ENCODE peak calls at places on chromosomes 2 and 18, in nine cellular contexts. E is HepG2, Q is suprapubic skin, Y is endothelial cell of umbilical vein, J is stomach, V is HCT116, S is GM12878, F is GM23338, B is upper lobe of left lung. U is an unnamed sample.

GRCh38 chr2:16666453-16666801 is 793 bp upstream of the CYRIA start:
- DNase-seq in E (no peak), Q (no peak), Y (peak; percentile 96), J (no peak), V (no peak), S (no peak), F (peak; percentile 58), B (no peak), U (no peak)

GRCh38 chr2:33496150-33496549 is 19.7 kb downstream of the RASGRP3 start:
- DNase-seq in E (no peak), Q (no peak), Y (peak; percentile 56), J (no peak), V (no peak), S (no peak), F (no peak), B (no peak), U (no peak)

GRCh38 chr2:231930601-231931281 is 4.5 kb upstream of the NPPC start:
- DNase-seq in E (no peak), Q (peak; percentile 63), Y (no peak), J (peak; percentile 16), V (no peak), S (no peak), F (no peak), B (no peak), U (no peak)

GRCh38 chr2:234580686-234581085 is 83.8 kb upstream of the ARL4C start:
- DNase-seq in E (no peak), Q (no peak), Y (no peak), J (no peak), V (no peak), S (no peak), F (no peak), B (no peak), U (no peak)

GRCh38 chr2:168456526-168457176 is 579 bp downstream of the CERS6 start:
- DNase-seq in E (peak; percentile 40), Q (no peak), Y (no peak), J (peak; percentile 49), V (no peak), S (no peak), F (peak; percentile 67), B (peak; percentile 51), U (peak; percentile 45)

GRCh38 chr2:219090436-219090835 is 29.7 kb upstream of the IHH start:
- DNase-seq in E (no peak), Q (no peak), Y (no peak), J (no peak), V (no peak), S (no peak), F (no peak), B (no peak), U (no peak)

GRCh38 chr2:229133155-229133772 is 137.8 kb downstream of the PID1 start:
- DNase-seq in E (peak; percentile 18), Q (no peak), Y (no peak), J (no peak), V (peak; percentile 50), S (no peak), F (peak; percentile 64), B (no peak), U (peak; percentile 26)

GRCh38 chr2:111653103-111653624 is 230.8 kb downstream of the ANAPC1 start:
- DNase-seq in E (no peak), Q (no peak), Y (no peak), J (no peak), V (no peak), S (no peak), F (no peak), B (no peak), U (no peak)

GRCh38 chr2:32135409-32135808 is 30.3 kb upstream of the SLC30A6 start:
- DNase-seq in E (peak; percentile 68), Q (no peak), Y (peak; percentile 69), J (no peak), V (peak; percentile 79), S (no peak), F (peak; percentile 65), B (no peak), U (peak; percentile 28)

GRCh38 chr2:2901384-2902345 is 476.0 kb downstream of the EIPR1 start:
- DNase-seq in E (peak; percentile 72), Q (no peak), Y (no peak), J (no peak), V (no peak), S (peak; percentile 56), F (no peak), B (no peak), U (no peak)

GRCh38 chr2:23691576-23691975 is 235.3 kb downstream of the ATAD2B start:
- DNase-seq in E (no peak), Q (no peak), Y (no peak), J (no peak), V (no peak), S (no peak), F (no peak), B (no peak), U (no peak)

GRCh38 chr18:61606068-61606660 is 272.9 kb downstream of the CDH20 start:
- DNase-seq in E (no peak), Q (peak; percentile 80), Y (no peak), J (no peak), V (no peak), S (no peak), F (peak; percentile 74), B (peak; percentile 23), U (no peak)

GRCh38 chr2:223465793-223466192 is 136.4 kb downstream of the SCG2 start:
- DNase-seq in E (no peak), Q (peak; percentile 85), Y (peak; percentile 84), J (peak; percentile 29), V (no peak), S (no peak), F (no peak), B (peak; percentile 81), U (peak; percentile 48)

GRCh38 chr2:109176928-109177327 is 47.9 kb downstream of the SH3RF3 start:
- DNase-seq in E (no peak), Q (no peak), Y (peak; percentile 74), J (no peak), V (no peak), S (no peak), F (no peak), B (no peak), U (no peak)

GRCh38 chr2:234165421-234165820 is 114.9 kb downstream of the SPP2 start:
- DNase-seq in E (no peak), Q (no peak), Y (no peak), J (no peak), V (no peak), S (no peak), F (no peak), B (no peak), U (no peak)

GRCh38 chr2:62587616-62588015 is 81.6 kb upstream of the TMEM17 start:
- DNase-seq in E (no peak), Q (no peak), Y (no peak), J (no peak), V (no peak), S (no peak), F (no peak), B (no peak), U (no peak)

GRCh38 chr2:233834378-233834777 is 20.0 kb downstream of the HJURP start:
- DNase-seq in E (no peak), Q (no peak), Y (no peak), J (no peak), V (no peak), S (no peak), F (no peak), B (no peak), U (no peak)

GRCh38 chr2:54709341-54709809 is 14.1 kb upstream of the EML6 start:
- DNase-seq in E (no peak), Q (peak; percentile 79), Y (peak; percentile 7), J (peak; percentile 68), V (no peak), S (no peak), F (peak; percentile 51), B (peak; percentile 57), U (peak; percentile 69)

GRCh38 chr2:183034806-183035205 is 3.5 kb downstream of the NCKAP1 start:
- DNase-seq in E (no peak), Q (no peak), Y (no peak), J (no peak), V (no peak), S (no peak), F (peak; percentile 48), B (no peak), U (no peak)

GRCh38 chr2:64637931-64638330 is 15.8 kb downstream of the SERTAD2 start:
- DNase-seq in E (no peak), Q (no peak), Y (no peak), J (no peak), V (no peak), S (no peak), F (no peak), B (no peak), U (no peak)

DNA sequence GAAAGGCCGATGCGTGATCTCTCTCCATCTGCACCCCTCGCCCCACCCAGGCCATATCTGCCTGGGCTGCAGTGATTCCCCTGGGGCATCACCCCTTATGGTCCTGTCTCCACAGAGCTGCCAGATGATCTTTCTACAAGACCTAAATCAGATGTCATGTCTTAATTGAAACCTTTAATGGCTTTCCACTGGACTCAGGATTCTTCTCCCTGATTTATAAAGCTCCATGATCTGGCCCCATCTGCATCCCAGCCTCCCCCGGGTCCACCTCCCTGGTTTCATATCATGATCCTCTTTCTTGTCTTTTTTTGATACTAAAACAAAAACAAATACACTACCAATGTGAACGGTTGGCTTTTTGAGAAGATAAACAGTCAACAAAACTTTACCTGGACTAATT is 132.4 kb upstream of the SNTG2 start:
- DNase-seq in E (no peak), Q (no peak), Y (no peak), J (no peak), V (no peak), S (no peak), F (no peak), B (no peak), U (no peak)
- H3K4me1 ChIP-seq in E (no peaks in the 10 kb centered on the region), Q (no peaks in the 10 kb centered on the region), Y (no peaks in the 10 kb centered on the region), J (no peaks in the 10 kb centered on the region), V (no peaks in the 10 kb centered on the region), S (no peaks in the 10 kb centered on the region), F (no peaks in the 10 kb centered on the region), B (no peaks in the 10 kb centered on the region), U (no peaks in the 10 kb centered on the region)

GRCh38 chr18:49967171-49967570 is 153.8 kb upstream of the ACAA2 start:
- DNase-seq in E (peak; percentile 93), Q (no peak), Y (no peak), J (no peak), V (peak; percentile 56), S (peak; percentile 53), F (no peak), B (no peak), U (no peak)
- H3K27ac ChIP-seq in E (peak overlapping the region; percentile 76), Q (no peak overlapping the region), Y (no peak overlapping the region), J (no peak overlapping the region), V (no peak overlapping the region), S (no peak overlapping the region), F (no peak overlapping the region), B (no peak overlapping the region), U (peak overlapping the region; percentile 85)

GRCh38 chr2:207227062-207227748 is 61.5 kb upstream of the KLF7 start:
- DNase-seq in E (no peak), Q (no peak), Y (no peak), J (no peak), V (no peak), S (no peak), F (peak; percentile 87), B (peak; percentile 31), U (peak; percentile 10)
- TF ChIP-seq POLR2AphosphoS5 in E (no peak), Q (no peak), Y (no peak), J (no peak), V (no peak), S (no peak), F (peak; percentile 23), B (no peak), U (no peak)

DNA sequence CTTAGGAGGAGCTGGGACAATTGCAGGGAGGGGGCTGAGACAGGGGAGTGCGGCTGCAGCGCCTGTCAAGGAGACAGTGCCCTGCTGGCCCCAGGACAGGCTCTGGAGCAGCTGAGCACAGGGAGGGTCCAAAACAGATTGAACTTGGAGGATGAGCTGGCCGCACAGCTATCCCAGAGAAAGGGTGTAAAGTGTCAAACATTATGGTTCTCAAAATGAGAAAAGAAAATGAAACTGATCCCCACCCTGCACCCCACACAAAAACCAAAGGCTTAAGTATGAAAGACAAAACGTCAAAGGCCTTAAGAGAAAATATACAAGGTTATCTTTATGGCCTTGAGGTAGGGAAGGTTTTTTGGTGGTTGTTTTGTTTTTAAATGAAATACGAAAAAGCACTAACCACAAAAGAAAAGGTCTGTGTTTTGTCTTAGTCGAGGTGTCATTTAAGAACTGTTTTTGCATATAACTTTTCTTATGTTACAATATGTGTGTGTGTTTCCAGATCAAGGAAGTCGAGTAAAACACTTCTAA is 111.8 kb downstream of the HDAC4 start:
- DNase-seq in E (no peak), Q (peak; percentile 72), Y (no peak), J (no peak), V (no peak), S (peak; percentile 52), F (no peak), B (no peak), U (peak; percentile 9)
- H3K4me1 ChIP-seq in E (peaks cover 42% of the 10 kb centered on the region), Q (peaks cover 38% of the 10 kb centered on the region), Y (no peaks in the 10 kb centered on the region), J (peaks cover 99% of the 10 kb centered on the region), V (no peaks in the 10 kb centered on the region), S (peaks cover 32% of the 10 kb centered on the region), F (peaks cover 34% of the 10 kb centered on the region), B (peaks cover 37% of the 10 kb centered on the region), U (peaks cover 92% of the 10 kb centered on the region)